ENCODE peak calls at places on chromosome 19, in six cellular contexts. W, B, U, X, O and D are unnamed samples.

GRCh38 chr19:1016647-1017114 is 4.2 kb downstream of the TMEM259 start:
- DNase-seq in W (no peak), B (no peak), U (no peak), X (peak), O (no peak), D (peak)

GRCh38 chr19:23309926-23310325 is 59.7 kb upstream of the ZNF724 start:
- DNase-seq in W (no peak), B (no peak), U (no peak), X (no peak), O (no peak), D (peak)

GRCh38 chr19:10747271-10747670 is 29.4 kb downstream of the DNM2 start:
- DNase-seq in W (no peak), B (no peak), U (no peak), X (no peak), O (no peak), D (no peak)

GRCh38 chr19:7159105-7159933 is 89.8 kb downstream of the ZNF557 start:
- DNase-seq in W (no peak), B (peak), U (peak), X (peak), O (peak), D (peak)

GRCh38 chr19:30931307-30931706 is 417.9 kb downstream of the TSHZ3 start:
- DNase-seq in W (no peak), B (no peak), U (no peak), X (no peak), O (no peak), D (no peak)

GRCh38 chr19:10601999-10602329 is 14.9 kb upstream of the AP1M2 start:
- DNase-seq in W (no peak), B (no peak), U (no peak), X (no peak), O (no peak), D (no peak)

GRCh38 chr19:38634757-38635482 is 12.5 kb upstream of the ACTN4 start:
- DNase-seq in W (peak), B (peak), U (peak), X (peak), O (peak), D (no peak)

GRCh38 chr19:1616875-1617274 is 11.6 kb upstream of the UQCR11 start:
- DNase-seq in W (no peak), B (no peak), U (no peak), X (no peak), O (no peak), D (no peak)

GRCh38 chr19:6215701-6216235 is 64.0 kb downstream of the MLLT1 start:
- DNase-seq in W (no peak), B (no peak), U (peak), X (no peak), O (peak), D (no peak)

GRCh38 chr19:7673995-7674667 is 2.8 kb upstream of the MCEMP1 start:
- DNase-seq in W (peak), B (peak), U (peak), X (peak), O (peak), D (peak)

GRCh38 chr19:9913237-9914000 is 22.9 kb downstream of the OLFM2 start:
- DNase-seq in W (peak), B (no peak), U (no peak), X (no peak), O (peak), D (no peak)

GRCh38 chr19:8569066-8569761 is 8.0 kb downstream of the MYO1F start:
- DNase-seq in W (no peak), B (no peak), U (peak), X (peak), O (peak), D (peak)

GRCh38 chr19:49911381-49912145 is 14.9 kb upstream of the IL4I1 start:
- DNase-seq in W (no peak), B (no peak), U (peak), X (no peak), O (no peak), D (no peak)

GRCh38 chr19:50461066-50461875 is 15.0 kb upstream of the EMC10 start:
- DNase-seq in W (peak), B (peak), U (no peak), X (peak), O (peak), D (no peak)

GRCh38 chr19:13861392-13861713 is 15.6 kb upstream of the NANOS3 start:
- DNase-seq in W (no peak), B (no peak), U (no peak), X (no peak), O (no peak), D (no peak)

GRCh38 chr19:19697589-19697988 is 28.9 kb downstream of the ZNF101 start:
- DNase-seq in W (no peak), B (no peak), U (no peak), X (no peak), O (no peak), D (no peak)

GRCh38 chr19:39194832-39195542 is 1.8 kb upstream of the NCCRP1 start:
- DNase-seq in W (no peak), B (no peak), U (no peak), X (no peak), O (peak), D (no peak)

GRCh38 chr19:5803752-5804515 is 933 bp upstream of the NRTN start:
- DNase-seq in W (peak), B (peak), U (peak), X (peak), O (peak), D (peak)

GRCh38 chr19:28309072-28309471 is 903.9 kb downstream of the UQCRFS1 start:
- DNase-seq in W (no peak), B (no peak), U (no peak), X (no peak), O (no peak), D (no peak)
- H3K27ac ChIP-seq in W (no peak), B (no peak), U (no peak), X (no peak), O (no peak), D (no peak)

GRCh38 chr19:36031308-36031707 is 1.4 kb downstream of the CLIP3 start:
- DNase-seq in W (no peak), B (no peak), U (no peak), X (no peak), O (no peak), D (no peak)

GRCh38 chr19:36027696-36028095 is 5.0 kb downstream of the CLIP3 start:
- DNase-seq in W (no peak), B (no peak), U (no peak), X (no peak), O (no peak), D (no peak)

GRCh38 chr19:36032251-36033104 is at the start of gene CLIP3:
- DNase-seq in W (peak), B (peak), U (peak), X (peak), O (peak), D (no peak)

GRCh38 chr19:36028313-36029041 is 4.2 kb downstream of the CLIP3 start:
- DNase-seq in W (no peak), B (no peak), U (no peak), X (no peak), O (no peak), D (no peak)

GRCh38 chr19:36030264-36031148 is 2.2 kb downstream of the CLIP3 start:
- DNase-seq in W (no peak), B (no peak), U (no peak), X (peak), O (no peak), D (peak)
- H3K27ac ChIP-seq in W (no peak), B (no peak), U (no peak), X (no peak), O (no peak), D (no peak)

GRCh38 chr19:15147090-15147489 is 39.9 kb downstream of the SYDE1 start:
- DNase-seq in W (no peak), B (no peak), U (no peak), X (no peak), O (no peak), D (no peak)

GRCh38 chr19:15149704-15150103 is 42.5 kb downstream of the SYDE1 start:
- DNase-seq in W (no peak), B (no peak), U (no peak), X (no peak), O (no peak), D (no peak)

GRCh38 chr19:15142313-15142712 is 35.1 kb downstream of the SYDE1 start:
- DNase-seq in W (no peak), B (no peak), U (no peak), X (no peak), O (no peak), D (no peak)

GRCh38 chr19:15141143-15141542 is 33.9 kb downstream of the SYDE1 start:
- DNase-seq in W (no peak), B (no peak), U (no peak), X (no peak), O (no peak), D (no peak)

DNA sequence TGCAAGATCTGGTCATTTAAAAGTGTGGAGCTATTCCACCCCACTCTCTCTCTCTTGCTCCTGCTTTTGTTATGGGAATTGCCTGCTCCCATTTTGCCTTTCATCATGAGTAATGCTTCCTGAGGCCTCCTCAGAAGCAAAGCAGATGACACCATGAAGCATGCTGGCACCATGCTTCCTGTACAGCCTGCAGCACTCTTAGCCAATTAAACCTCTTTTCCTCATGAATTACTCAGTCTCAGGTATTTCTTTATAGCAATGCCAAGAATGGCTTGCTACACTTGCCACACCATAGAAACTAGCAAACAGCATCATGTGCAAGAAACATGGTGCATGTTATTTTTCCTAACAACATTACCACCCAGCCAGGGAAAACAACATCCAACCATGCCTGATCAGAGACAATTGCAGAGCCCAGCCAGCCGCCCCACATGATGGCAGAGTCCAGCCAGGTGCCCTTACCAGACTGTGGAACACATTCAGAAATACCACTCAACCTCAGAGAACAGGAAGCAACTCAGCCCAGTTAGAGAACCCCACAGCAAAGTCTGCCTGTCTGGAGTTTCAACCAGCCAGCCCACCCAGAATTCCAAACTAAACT is 36.9 kb downstream of the SYDE1 start:
- DNase-seq in W (no peak), B (no peak), U (no peak), X (peak), O (no peak), D (peak)
- H3K27ac ChIP-seq in W (no peak), B (no peak), U (no peak), X (no peak), O (no peak), D (no peak)

DNA sequence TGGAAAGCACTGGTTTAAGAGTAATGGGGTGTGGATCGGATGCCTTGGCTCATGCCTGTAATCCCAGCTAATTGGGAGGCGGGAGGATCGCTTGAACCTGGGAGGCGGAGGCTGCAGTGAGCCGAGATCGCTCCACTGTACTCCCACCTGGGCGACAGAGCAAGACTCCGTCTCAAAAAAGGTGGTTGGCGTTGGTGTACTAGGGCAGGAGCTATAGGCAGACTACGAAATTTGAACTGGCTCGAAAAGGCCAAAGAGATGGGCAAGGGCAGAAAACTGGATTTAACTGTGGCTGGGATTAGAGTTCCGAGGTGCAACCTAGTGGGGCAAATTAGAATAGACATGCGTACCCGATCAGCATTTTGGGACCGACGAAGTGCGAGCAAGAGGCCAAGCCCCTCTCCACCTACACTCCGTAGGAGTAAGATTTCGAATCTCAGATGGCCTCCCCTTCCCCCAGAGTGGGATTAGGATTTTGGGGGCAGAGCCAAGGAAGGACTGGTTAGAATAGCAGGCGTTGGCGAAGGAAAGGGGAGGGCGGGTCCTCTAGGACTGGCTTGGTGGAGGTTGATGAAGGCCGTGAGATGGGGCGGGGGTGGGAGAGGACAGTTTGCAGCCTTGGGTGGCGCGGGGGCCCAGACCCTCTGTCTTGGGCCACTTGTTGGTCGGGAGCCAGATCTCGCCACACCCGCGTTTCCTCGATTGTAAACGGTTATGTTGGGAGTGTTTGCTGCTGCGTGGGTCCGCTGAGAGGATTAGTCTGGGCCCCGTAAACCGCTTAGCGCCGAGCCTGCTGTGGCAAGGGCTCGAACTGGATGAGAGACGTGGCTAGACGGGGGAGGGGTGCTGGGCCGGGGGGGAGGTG is 2.0 kb upstream of the INAFM1 start:
- DNase-seq in W (peak), B (peak), U (no peak), X (peak), O (peak), D (no peak)
- H3K27ac ChIP-seq in W (peak), B (peak), U (peak), X (peak), O (peak), D (peak)